ENCODE peak calls at places on chromosomes 16 and 17, in five cellular contexts. E is left ventricle myocardium inferior, G is mammary epithelial cell, X is thyroid gland, K is cardiac muscle cell. Z is an unnamed sample.

GRCh38 chr16:58306327-58306726 is 11.5 kb upstream of the PRSS54 start:
- DNase-seq in E (no peak), G (peak; percentile 21), X (peak; percentile 9), K (peak; percentile 56), Z (peak; percentile 4)

GRCh38 chr17:59641799-59642484 is 22.2 kb downstream of the CLTC start:
- DNase-seq in E (no peak), G (no peak), X (no peak), K (no peak), Z (no peak)

GRCh38 chr17:61594294-61594825 is 3.3 kb upstream of the NACA2 start:
- DNase-seq in E (no peak), G (peak; percentile 13), X (no peak), K (no peak), Z (no peak)

GRCh38 chr16:85522842-85523601 is 90.1 kb upstream of the GSE1 start:
- DNase-seq in E (no peak), G (no peak), X (no peak), K (peak; percentile 71), Z (no peak)

GRCh38 chr17:70034158-70034557 is 40.9 kb upstream of the KCNJ16 start:
- DNase-seq in E (no peak), G (no peak), X (no peak), K (peak; percentile 24), Z (no peak)

GRCh38 chr17:69733171-69734014 is 318.9 kb downstream of the MAP2K6 start:
- DNase-seq in E (peak; percentile 22), G (peak; percentile 93), X (peak; percentile 17), K (peak; percentile 37), Z (peak; percentile 59)

GRCh38 chr16:142405-142804 is 3.9 kb upstream of the NPRL3 start:
- DNase-seq in E (no peak), G (no peak), X (no peak), K (no peak), Z (no peak)

GRCh38 chr16:17853958-17854357 is 383.2 kb upstream of the XYLT1 start:
- DNase-seq in E (no peak), G (no peak), X (no peak), K (no peak), Z (no peak)

GRCh38 chr17:6666077-6666521 is 14.5 kb downstream of the C17orf100 start:
- DNase-seq in E (peak; percentile 60), G (peak; percentile 74), X (peak; percentile 68), K (peak; percentile 89), Z (no peak)

GRCh38 chr17:30263552-30264333 is 28.0 kb downstream of the BLMH start:
- DNase-seq in E (no peak), G (no peak), X (no peak), K (peak; percentile 90), Z (no peak)

GRCh38 chr17:57211543-57211942 is 44.8 kb upstream of the MSI2 start:
- DNase-seq in E (no peak), G (peak; percentile 79), X (no peak), K (no peak), Z (no peak)

GRCh38 chr17:62876063-62876462 is 67.9 kb upstream of the MARCHF10 start:
- DNase-seq in E (no peak), G (peak; percentile 10), X (no peak), K (peak; percentile 26), Z (no peak)

GRCh38 chr16:83481589-83481988 is 326.2 kb upstream of the HSBP1 start:
- DNase-seq in E (no peak), G (no peak), X (no peak), K (no peak), Z (no peak)

GRCh38 chr16:28067604-28068382 is 4.3 kb upstream of the GSG1L start:
- DNase-seq in E (no peak), G (no peak), X (no peak), K (peak; percentile 68), Z (no peak)

GRCh38 chr16:89827383-89828198 is 684 bp upstream of the SPIRE2 start:
- DNase-seq in E (peak; percentile 46), G (no peak), X (peak; percentile 80), K (peak; percentile 77), Z (no peak)

GRCh38 chr16:55207679-55208294 is 116.2 kb upstream of the IRX6 start:
- DNase-seq in E (no peak), G (no peak), X (no peak), K (no peak), Z (no peak)

GRCh38 chr17:70405492-70406220 is 236.3 kb downstream of the KCNJ2 start:
- DNase-seq in E (no peak), G (peak; percentile 93), X (no peak), K (peak; percentile 94), Z (peak; percentile 32)

GRCh38 chr17:28871056-28871579 is 16.3 kb downstream of the ERAL1 start:
- DNase-seq in E (no peak), G (no peak), X (no peak), K (no peak), Z (no peak)

GRCh38 chr17:40350410-40351184 is 13.9 kb downstream of the GJD3 start:
- DNase-seq in E (no peak), G (no peak), X (no peak), K (no peak), Z (no peak)

GRCh38 chr17:40352044-40352778 is 12.3 kb downstream of the GJD3 start:
- DNase-seq in E (no peak), G (no peak), X (no peak), K (no peak), Z (no peak)

GRCh38 chr17:40352779-40353394 is 11.7 kb downstream of the GJD3 start:
- DNase-seq in E (no peak), G (no peak), X (no peak), K (no peak), Z (no peak)

GRCh38 chr17:40349477-40350409 is 14.8 kb downstream of the GJD3 start:
- DNase-seq in E (peak; percentile 58), G (peak; percentile 98), X (no peak), K (peak; percentile 63), Z (peak; percentile 99)

GRCh38 chr17:40351185-40352043 is 13.1 kb downstream of the GJD3 start:
- DNase-seq in E (no peak), G (no peak), X (no peak), K (no peak), Z (no peak)
- H3K27ac ChIP-seq in E (peak overlapping the region; percentile 97), G (no peak overlapping the region), X (no peak overlapping the region), K (peak overlapping the region; percentile 43), Z (no peak overlapping the region)

GRCh38 chr17:34562387-34562786 is 17.0 kb upstream of the TMEM132E start:
- DNase-seq in E (no peak), G (no peak), X (no peak), K (no peak), Z (no peak)
- TF ChIP-seq CTCF in E (peak; percentile 33), G (peak; percentile 28), X (peak; percentile 28), K (peak; percentile 38), Z (peak; percentile 38)

GRCh38 chr17:16593356-16594102 is 24.5 kb upstream of the ZNF287 start:
- DNase-seq in E (no peak), G (peak; percentile 23), X (no peak), K (peak; percentile 50), Z (no peak)
- H3K27ac ChIP-seq in E (no peak overlapping the region), G (no peak overlapping the region), X (no peak overlapping the region), K (no peak overlapping the region), Z (no peak overlapping the region)

GRCh38 chr16:10226672-10227306 is 44.6 kb upstream of the GRIN2A start:
- DNase-seq in E (no peak), G (no peak), X (no peak), K (no peak), Z (no peak)
- TF ChIP-seq CTCF in E (no peak), G (no peak), X (no peak), K (no peak), Z (no peak)

GRCh38 chr17:19258371-19258770 is 21.2 kb downstream of the EPN2 start:
- DNase-seq in E (no peak), G (no peak), X (no peak), K (no peak), Z (no peak)
- H3K27ac ChIP-seq in E (peak overlapping the region; percentile 14), G (no peak overlapping the region), X (no peak overlapping the region), K (no peak overlapping the region), Z (no peak overlapping the region)

GRCh38 chr16:87190288-87191240 is 126.6 kb downstream of the C16orf95 start:
- DNase-seq in E (no peak), G (no peak), X (no peak), K (no peak), Z (no peak)
- TF ChIP-seq CTCF in E (no peak), G (peak; percentile 15), X (no peak), K (peak; percentile 7), Z (peak; percentile 10)

GRCh38 chr17:1997146-1997586 is 28.0 kb downstream of the RTN4RL1 start:
- DNase-seq in E (no peak), G (peak; percentile 33), X (no peak), K (no peak), Z (peak; percentile 88)

GRCh38 chr17:1998426-1998784 is 26.7 kb downstream of the RTN4RL1 start:
- DNase-seq in E (no peak), G (no peak), X (no peak), K (no peak), Z (no peak)

GRCh38 chr17:1996243-1997145 is 28.6 kb downstream of the RTN4RL1 start:
- DNase-seq in E (peak; percentile 28), G (no peak), X (no peak), K (no peak), Z (no peak)

GRCh38 chr17:1999557-2000251 is 25.4 kb downstream of the RTN4RL1 start:
- DNase-seq in E (peak; percentile 57), G (no peak), X (no peak), K (peak; percentile 33), Z (no peak)

DNA sequence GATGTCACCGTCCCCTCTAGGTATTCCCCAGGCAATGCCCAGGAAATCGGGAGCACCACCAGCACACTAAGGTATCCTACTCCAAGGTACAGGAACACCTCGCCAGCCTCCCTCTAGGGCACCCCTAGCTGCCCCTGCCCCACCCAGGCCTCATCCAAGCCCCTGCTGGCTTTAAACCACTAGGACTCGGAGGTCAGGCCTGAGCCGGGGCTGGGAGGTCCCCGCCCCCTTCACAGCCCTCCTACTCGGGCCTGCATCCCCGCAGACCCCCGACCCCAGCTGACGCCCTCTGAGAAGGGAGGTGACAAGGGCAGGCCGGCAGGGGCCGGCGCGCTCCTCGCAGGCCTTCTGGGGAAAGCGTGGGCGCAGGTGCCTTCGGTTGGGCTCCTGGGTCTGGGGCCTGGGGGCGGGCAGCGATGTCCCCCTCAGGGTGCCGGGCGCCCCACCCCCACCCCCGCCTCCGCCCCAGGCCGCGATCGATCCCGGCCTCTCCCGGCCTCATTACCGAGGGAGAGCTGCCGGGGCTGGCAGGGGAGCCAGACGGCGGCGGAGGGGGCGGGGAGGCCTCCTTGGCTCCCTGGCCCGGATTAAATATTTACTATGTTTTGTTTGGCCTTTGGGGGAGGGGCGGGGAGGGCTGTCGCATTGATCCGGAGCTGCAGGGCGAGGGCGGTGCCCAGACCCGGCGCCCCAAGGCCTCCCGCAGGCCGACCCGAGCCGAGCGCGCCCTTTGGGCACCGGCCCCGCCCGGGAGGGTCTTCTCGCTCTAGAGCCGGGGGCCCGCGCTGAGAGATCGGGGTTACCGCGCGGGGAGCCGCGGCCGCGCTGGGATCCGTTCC is 27.3 kb downstream of the RTN4RL1 start:
- DNase-seq in E (no peak), G (no peak), X (peak; percentile 57), K (no peak), Z (no peak)
- H3K27ac ChIP-seq in E (no peak overlapping the region), G (no peak overlapping the region), X (peak overlapping the region; percentile 4), K (peak overlapping the region; percentile 75), Z (no peak overlapping the region)

Z was measured in keratinocyte.